ENCODE peak calls at places on chromosomes 7 and 10, in ten cellular contexts. One of them, this sample, is unnamed.

GRCh38 chr10:69327463-69328345 is 49.4 kb downstream of the HK1 start:
- DNase-seq in stimulated activated CD8-positive, alpha-beta memory T cell treated with anti-CD3 and anti-CD28 coated beads, Interleukin-7, amount 100 ng/mL, for 48 hours: no peak
- DNase-seq in GM10248: peak
- DNase-seq in myocyte: peak
- DNase-seq in MM.1S: no peak
- DNase-seq in DMS79: peak
- DNase-seq in activated T-cell treated with anti-CD3 and anti-CD28 coated beads for 48 hours: no peak
- DNase-seq in activated T-helper 2 cell treated with anti-CD3 and anti-CD28 coated beads, Interferon-gamma antibody, Interleukin-2, Interleukin-4, amounts not matched to agents 10 μg/mL and 5 μg/mL and 100 μg/mL, durations not matched to agents 14 hours and 24 hours and 36 hours: peak
- DNase-seq in left colon: peak
- DNase-seq in stimulated activated CD4-positive, alpha-beta T cell treated with anti-CD3 and anti-CD28 coated beads, Interleukin-1b, Interleukin-23, amount 100 ng/mL, for 48 hours: peak
- DNase-seq in this sample: peak

GRCh38 chr7:72098812-72099211 is 313.3 kb downstream of the CALN1 start:
- DNase-seq in left colon: no peak
- DNase-seq in activated T-cell treated with anti-CD3 and anti-CD28 coated beads for 48 hours: no peak
- DNase-seq in myocyte: no peak
- DNase-seq in MM.1S: no peak
- DNase-seq in stimulated activated CD8-positive, alpha-beta memory T cell treated with anti-CD3 and anti-CD28 coated beads, Interleukin-7, amount 100 ng/mL, for 48 hours: no peak
- DNase-seq in DMS79: no peak
- DNase-seq in activated T-helper 2 cell treated with anti-CD3 and anti-CD28 coated beads, Interferon-gamma antibody, Interleukin-2, Interleukin-4, amounts not matched to agents 10 μg/mL and 5 μg/mL and 100 μg/mL, durations not matched to agents 14 hours and 24 hours and 36 hours: no peak
- DNase-seq in GM10248: no peak
- DNase-seq in stimulated activated CD4-positive, alpha-beta T cell treated with anti-CD3 and anti-CD28 coated beads, Interleukin-1b, Interleukin-23, amount 100 ng/mL, for 48 hours: no peak
- DNase-seq in this sample: no peak

GRCh38 chr10:10477859-10478258 is 539.8 kb upstream of the CELF2 start:
- DNase-seq in left colon: no peak
- DNase-seq in myocyte: no peak
- DNase-seq in activated T-helper 2 cell treated with anti-CD3 and anti-CD28 coated beads, Interferon-gamma antibody, Interleukin-2, Interleukin-4, amounts not matched to agents 10 μg/mL and 5 μg/mL and 100 μg/mL, durations not matched to agents 14 hours and 24 hours and 36 hours: no peak
- DNase-seq in stimulated activated CD8-positive, alpha-beta memory T cell treated with anti-CD3 and anti-CD28 coated beads, Interleukin-7, amount 100 ng/mL, for 48 hours: no peak
- DNase-seq in stimulated activated CD4-positive, alpha-beta T cell treated with anti-CD3 and anti-CD28 coated beads, Interleukin-1b, Interleukin-23, amount 100 ng/mL, for 48 hours: no peak
- DNase-seq in GM10248: no peak
- DNase-seq in MM.1S: no peak
- DNase-seq in activated T-cell treated with anti-CD3 and anti-CD28 coated beads for 48 hours: no peak
- DNase-seq in DMS79: no peak
- DNase-seq in this sample: no peak

GRCh38 chr10:112446055-112446854 is 459 bp downstream of the ZDHHC6 start:
- DNase-seq in activated T-helper 2 cell treated with anti-CD3 and anti-CD28 coated beads, Interferon-gamma antibody, Interleukin-2, Interleukin-4, amounts not matched to agents 10 μg/mL and 5 μg/mL and 100 μg/mL, durations not matched to agents 14 hours and 24 hours and 36 hours: no peak
- DNase-seq in stimulated activated CD4-positive, alpha-beta T cell treated with anti-CD3 and anti-CD28 coated beads, Interleukin-1b, Interleukin-23, amount 100 ng/mL, for 48 hours: peak
- DNase-seq in myocyte: peak
- DNase-seq in DMS79: no peak
- DNase-seq in left colon: peak
- DNase-seq in activated T-cell treated with anti-CD3 and anti-CD28 coated beads for 48 hours: no peak
- DNase-seq in stimulated activated CD8-positive, alpha-beta memory T cell treated with anti-CD3 and anti-CD28 coated beads, Interleukin-7, amount 100 ng/mL, for 48 hours: no peak
- DNase-seq in MM.1S: no peak
- DNase-seq in GM10248: no peak
- DNase-seq in this sample: peak

GRCh38 chr7:96093435-96093834 is 228.5 kb downstream of the SLC25A13 start:
- DNase-seq in activated T-helper 2 cell treated with anti-CD3 and anti-CD28 coated beads, Interferon-gamma antibody, Interleukin-2, Interleukin-4, amounts not matched to agents 10 μg/mL and 5 μg/mL and 100 μg/mL, durations not matched to agents 14 hours and 24 hours and 36 hours: no peak
- DNase-seq in stimulated activated CD8-positive, alpha-beta memory T cell treated with anti-CD3 and anti-CD28 coated beads, Interleukin-7, amount 100 ng/mL, for 48 hours: no peak
- DNase-seq in activated T-cell treated with anti-CD3 and anti-CD28 coated beads for 48 hours: no peak
- DNase-seq in GM10248: no peak
- DNase-seq in DMS79: no peak
- DNase-seq in stimulated activated CD4-positive, alpha-beta T cell treated with anti-CD3 and anti-CD28 coated beads, Interleukin-1b, Interleukin-23, amount 100 ng/mL, for 48 hours: no peak
- DNase-seq in left colon: no peak
- DNase-seq in myocyte: peak
- DNase-seq in MM.1S: no peak
- DNase-seq in this sample: no peak

GRCh38 chr10:121325490-121326231 is 272.6 kb downstream of the FGFR2 start:
- DNase-seq in MM.1S: no peak
- DNase-seq in stimulated activated CD4-positive, alpha-beta T cell treated with anti-CD3 and anti-CD28 coated beads, Interleukin-1b, Interleukin-23, amount 100 ng/mL, for 48 hours: no peak
- DNase-seq in stimulated activated CD8-positive, alpha-beta memory T cell treated with anti-CD3 and anti-CD28 coated beads, Interleukin-7, amount 100 ng/mL, for 48 hours: no peak
- DNase-seq in activated T-helper 2 cell treated with anti-CD3 and anti-CD28 coated beads, Interferon-gamma antibody, Interleukin-2, Interleukin-4, amounts not matched to agents 10 μg/mL and 5 μg/mL and 100 μg/mL, durations not matched to agents 14 hours and 24 hours and 36 hours: no peak
- DNase-seq in activated T-cell treated with anti-CD3 and anti-CD28 coated beads for 48 hours: no peak
- DNase-seq in myocyte: no peak
- DNase-seq in DMS79: no peak
- DNase-seq in left colon: no peak
- DNase-seq in GM10248: no peak
- DNase-seq in this sample: no peak

GRCh38 chr7:132121987-132122386 is 454.3 kb downstream of the PLXNA4 start:
- DNase-seq in MM.1S: no peak
- DNase-seq in stimulated activated CD8-positive, alpha-beta memory T cell treated with anti-CD3 and anti-CD28 coated beads, Interleukin-7, amount 100 ng/mL, for 48 hours: no peak
- DNase-seq in myocyte: no peak
- DNase-seq in activated T-helper 2 cell treated with anti-CD3 and anti-CD28 coated beads, Interferon-gamma antibody, Interleukin-2, Interleukin-4, amounts not matched to agents 10 μg/mL and 5 μg/mL and 100 μg/mL, durations not matched to agents 14 hours and 24 hours and 36 hours: no peak
- DNase-seq in activated T-cell treated with anti-CD3 and anti-CD28 coated beads for 48 hours: no peak
- DNase-seq in GM10248: no peak
- DNase-seq in left colon: no peak
- DNase-seq in DMS79: no peak
- DNase-seq in stimulated activated CD4-positive, alpha-beta T cell treated with anti-CD3 and anti-CD28 coated beads, Interleukin-1b, Interleukin-23, amount 100 ng/mL, for 48 hours: no peak
- DNase-seq in this sample: no peak

GRCh38 chr7:156307193-156307592 is 333.4 kb upstream of the RNF32 start:
- DNase-seq in MM.1S: no peak
- DNase-seq in stimulated activated CD8-positive, alpha-beta memory T cell treated with anti-CD3 and anti-CD28 coated beads, Interleukin-7, amount 100 ng/mL, for 48 hours: no peak
- DNase-seq in left colon: no peak
- DNase-seq in GM10248: no peak
- DNase-seq in DMS79: no peak
- DNase-seq in myocyte: no peak
- DNase-seq in activated T-helper 2 cell treated with anti-CD3 and anti-CD28 coated beads, Interferon-gamma antibody, Interleukin-2, Interleukin-4, amounts not matched to agents 10 μg/mL and 5 μg/mL and 100 μg/mL, durations not matched to agents 14 hours and 24 hours and 36 hours: no peak
- DNase-seq in stimulated activated CD4-positive, alpha-beta T cell treated with anti-CD3 and anti-CD28 coated beads, Interleukin-1b, Interleukin-23, amount 100 ng/mL, for 48 hours: no peak
- DNase-seq in activated T-cell treated with anti-CD3 and anti-CD28 coated beads for 48 hours: no peak
- DNase-seq in this sample: no peak

GRCh38 chr10:114925675-114926204 is 12.3 kb upstream of the TRUB1 start:
- DNase-seq in DMS79: no peak
- DNase-seq in stimulated activated CD4-positive, alpha-beta T cell treated with anti-CD3 and anti-CD28 coated beads, Interleukin-1b, Interleukin-23, amount 100 ng/mL, for 48 hours: peak
- DNase-seq in stimulated activated CD8-positive, alpha-beta memory T cell treated with anti-CD3 and anti-CD28 coated beads, Interleukin-7, amount 100 ng/mL, for 48 hours: peak
- DNase-seq in activated T-cell treated with anti-CD3 and anti-CD28 coated beads for 48 hours: peak
- DNase-seq in activated T-helper 2 cell treated with anti-CD3 and anti-CD28 coated beads, Interferon-gamma antibody, Interleukin-2, Interleukin-4, amounts not matched to agents 10 μg/mL and 5 μg/mL and 100 μg/mL, durations not matched to agents 14 hours and 24 hours and 36 hours: peak
- DNase-seq in MM.1S: no peak
- DNase-seq in myocyte: peak
- DNase-seq in GM10248: peak
- DNase-seq in left colon: no peak
- DNase-seq in this sample: no peak

GRCh38 chr7:20440472-20441105 is 109.9 kb downstream of the ITGB8 start:
- DNase-seq in MM.1S: no peak
- DNase-seq in stimulated activated CD4-positive, alpha-beta T cell treated with anti-CD3 and anti-CD28 coated beads, Interleukin-1b, Interleukin-23, amount 100 ng/mL, for 48 hours: no peak
- DNase-seq in GM10248: peak
- DNase-seq in activated T-helper 2 cell treated with anti-CD3 and anti-CD28 coated beads, Interferon-gamma antibody, Interleukin-2, Interleukin-4, amounts not matched to agents 10 μg/mL and 5 μg/mL and 100 μg/mL, durations not matched to agents 14 hours and 24 hours and 36 hours: no peak
- DNase-seq in left colon: peak
- DNase-seq in DMS79: no peak
- DNase-seq in activated T-cell treated with anti-CD3 and anti-CD28 coated beads for 48 hours: peak
- DNase-seq in myocyte: peak
- DNase-seq in stimulated activated CD8-positive, alpha-beta memory T cell treated with anti-CD3 and anti-CD28 coated beads, Interleukin-7, amount 100 ng/mL, for 48 hours: no peak
- DNase-seq in this sample: peak

GRCh38 chr10:103818765-103819374 is 36.5 kb downstream of the SH3PXD2A start:
- DNase-seq in left colon: no peak
- DNase-seq in stimulated activated CD4-positive, alpha-beta T cell treated with anti-CD3 and anti-CD28 coated beads, Interleukin-1b, Interleukin-23, amount 100 ng/mL, for 48 hours: no peak
- DNase-seq in DMS79: no peak
- DNase-seq in GM10248: no peak
- DNase-seq in activated T-helper 2 cell treated with anti-CD3 and anti-CD28 coated beads, Interferon-gamma antibody, Interleukin-2, Interleukin-4, amounts not matched to agents 10 μg/mL and 5 μg/mL and 100 μg/mL, durations not matched to agents 14 hours and 24 hours and 36 hours: no peak
- DNase-seq in stimulated activated CD8-positive, alpha-beta memory T cell treated with anti-CD3 and anti-CD28 coated beads, Interleukin-7, amount 100 ng/mL, for 48 hours: no peak
- DNase-seq in activated T-cell treated with anti-CD3 and anti-CD28 coated beads for 48 hours: no peak
- DNase-seq in myocyte: no peak
- DNase-seq in MM.1S: no peak
- DNase-seq in this sample: no peak

GRCh38 chr10:20536381-20536780 is 360.7 kb downstream of the NEBL start:
- DNase-seq in activated T-helper 2 cell treated with anti-CD3 and anti-CD28 coated beads, Interferon-gamma antibody, Interleukin-2, Interleukin-4, amounts not matched to agents 10 μg/mL and 5 μg/mL and 100 μg/mL, durations not matched to agents 14 hours and 24 hours and 36 hours: no peak
- DNase-seq in stimulated activated CD4-positive, alpha-beta T cell treated with anti-CD3 and anti-CD28 coated beads, Interleukin-1b, Interleukin-23, amount 100 ng/mL, for 48 hours: no peak
- DNase-seq in stimulated activated CD8-positive, alpha-beta memory T cell treated with anti-CD3 and anti-CD28 coated beads, Interleukin-7, amount 100 ng/mL, for 48 hours: no peak
- DNase-seq in left colon: no peak
- DNase-seq in GM10248: no peak
- DNase-seq in myocyte: no peak
- DNase-seq in activated T-cell treated with anti-CD3 and anti-CD28 coated beads for 48 hours: no peak
- DNase-seq in MM.1S: no peak
- DNase-seq in DMS79: no peak
- DNase-seq in this sample: no peak

GRCh38 chr10:131959841-131960240 is 21.9 kb downstream of the BNIP3 start:
- DNase-seq in stimulated activated CD8-positive, alpha-beta memory T cell treated with anti-CD3 and anti-CD28 coated beads, Interleukin-7, amount 100 ng/mL, for 48 hours: no peak
- DNase-seq in DMS79: no peak
- DNase-seq in GM10248: no peak
- DNase-seq in activated T-cell treated with anti-CD3 and anti-CD28 coated beads for 48 hours: no peak
- DNase-seq in MM.1S: no peak
- DNase-seq in stimulated activated CD4-positive, alpha-beta T cell treated with anti-CD3 and anti-CD28 coated beads, Interleukin-1b, Interleukin-23, amount 100 ng/mL, for 48 hours: no peak
- DNase-seq in activated T-helper 2 cell treated with anti-CD3 and anti-CD28 coated beads, Interferon-gamma antibody, Interleukin-2, Interleukin-4, amounts not matched to agents 10 μg/mL and 5 μg/mL and 100 μg/mL, durations not matched to agents 14 hours and 24 hours and 36 hours: no peak
- DNase-seq in left colon: no peak
- DNase-seq in myocyte: no peak
- DNase-seq in this sample: no peak

GRCh38 chr7:101818699-101819071 is 1.3 kb downstream of the CUX1 start:
- DNase-seq in DMS79: no peak
- DNase-seq in activated T-helper 2 cell treated with anti-CD3 and anti-CD28 coated beads, Interferon-gamma antibody, Interleukin-2, Interleukin-4, amounts not matched to agents 10 μg/mL and 5 μg/mL and 100 μg/mL, durations not matched to agents 14 hours and 24 hours and 36 hours: no peak
- DNase-seq in left colon: no peak
- DNase-seq in MM.1S: no peak
- DNase-seq in myocyte: no peak
- DNase-seq in GM10248: no peak
- DNase-seq in stimulated activated CD4-positive, alpha-beta T cell treated with anti-CD3 and anti-CD28 coated beads, Interleukin-1b, Interleukin-23, amount 100 ng/mL, for 48 hours: no peak
- DNase-seq in stimulated activated CD8-positive, alpha-beta memory T cell treated with anti-CD3 and anti-CD28 coated beads, Interleukin-7, amount 100 ng/mL, for 48 hours: no peak
- DNase-seq in activated T-cell treated with anti-CD3 and anti-CD28 coated beads for 48 hours: no peak
- DNase-seq in this sample: no peak

GRCh38 chr7:1938788-1939433 is 268.8 kb downstream of the ELFN1 start:
- DNase-seq in stimulated activated CD4-positive, alpha-beta T cell treated with anti-CD3 and anti-CD28 coated beads, Interleukin-1b, Interleukin-23, amount 100 ng/mL, for 48 hours: no peak
- DNase-seq in DMS79: no peak
- DNase-seq in activated T-cell treated with anti-CD3 and anti-CD28 coated beads for 48 hours: no peak
- DNase-seq in activated T-helper 2 cell treated with anti-CD3 and anti-CD28 coated beads, Interferon-gamma antibody, Interleukin-2, Interleukin-4, amounts not matched to agents 10 μg/mL and 5 μg/mL and 100 μg/mL, durations not matched to agents 14 hours and 24 hours and 36 hours: no peak
- DNase-seq in stimulated activated CD8-positive, alpha-beta memory T cell treated with anti-CD3 and anti-CD28 coated beads, Interleukin-7, amount 100 ng/mL, for 48 hours: no peak
- DNase-seq in GM10248: no peak
- DNase-seq in left colon: no peak
- DNase-seq in MM.1S: no peak
- DNase-seq in myocyte: no peak
- DNase-seq in this sample: no peak

GRCh38 chr7:131557521-131558385 is 1.3 kb upstream of the PODXL start:
- DNase-seq in activated T-helper 2 cell treated with anti-CD3 and anti-CD28 coated beads, Interferon-gamma antibody, Interleukin-2, Interleukin-4, amounts not matched to agents 10 μg/mL and 5 μg/mL and 100 μg/mL, durations not matched to agents 14 hours and 24 hours and 36 hours: no peak
- DNase-seq in DMS79: no peak
- DNase-seq in myocyte: no peak
- DNase-seq in MM.1S: no peak
- DNase-seq in stimulated activated CD4-positive, alpha-beta T cell treated with anti-CD3 and anti-CD28 coated beads, Interleukin-1b, Interleukin-23, amount 100 ng/mL, for 48 hours: no peak
- DNase-seq in left colon: peak
- DNase-seq in stimulated activated CD8-positive, alpha-beta memory T cell treated with anti-CD3 and anti-CD28 coated beads, Interleukin-7, amount 100 ng/mL, for 48 hours: no peak
- DNase-seq in GM10248: no peak
- DNase-seq in activated T-cell treated with anti-CD3 and anti-CD28 coated beads for 48 hours: no peak
- DNase-seq in this sample: no peak

GRCh38 chr10:74234569-74234968 is 83.5 kb downstream of the ADK start:
- DNase-seq in activated T-helper 2 cell treated with anti-CD3 and anti-CD28 coated beads, Interferon-gamma antibody, Interleukin-2, Interleukin-4, amounts not matched to agents 10 μg/mL and 5 μg/mL and 100 μg/mL, durations not matched to agents 14 hours and 24 hours and 36 hours: no peak
- DNase-seq in left colon: no peak
- DNase-seq in myocyte: peak
- DNase-seq in DMS79: no peak
- DNase-seq in GM10248: no peak
- DNase-seq in stimulated activated CD8-positive, alpha-beta memory T cell treated with anti-CD3 and anti-CD28 coated beads, Interleukin-7, amount 100 ng/mL, for 48 hours: no peak
- DNase-seq in MM.1S: no peak
- DNase-seq in activated T-cell treated with anti-CD3 and anti-CD28 coated beads for 48 hours: no peak
- DNase-seq in stimulated activated CD4-positive, alpha-beta T cell treated with anti-CD3 and anti-CD28 coated beads, Interleukin-1b, Interleukin-23, amount 100 ng/mL, for 48 hours: no peak
- DNase-seq in this sample: no peak

GRCh38 chr10:21406595-21407218 is 118.8 kb downstream of the SKIDA1 start:
- DNase-seq in MM.1S: no peak
- DNase-seq in stimulated activated CD4-positive, alpha-beta T cell treated with anti-CD3 and anti-CD28 coated beads, Interleukin-1b, Interleukin-23, amount 100 ng/mL, for 48 hours: no peak
- DNase-seq in DMS79: no peak
- DNase-seq in left colon: no peak
- DNase-seq in activated T-cell treated with anti-CD3 and anti-CD28 coated beads for 48 hours: no peak
- DNase-seq in stimulated activated CD8-positive, alpha-beta memory T cell treated with anti-CD3 and anti-CD28 coated beads, Interleukin-7, amount 100 ng/mL, for 48 hours: no peak
- DNase-seq in GM10248: no peak
- DNase-seq in activated T-helper 2 cell treated with anti-CD3 and anti-CD28 coated beads, Interferon-gamma antibody, Interleukin-2, Interleukin-4, amounts not matched to agents 10 μg/mL and 5 μg/mL and 100 μg/mL, durations not matched to agents 14 hours and 24 hours and 36 hours: no peak
- DNase-seq in myocyte: no peak
- DNase-seq in this sample: no peak

GRCh38 chr7:359226-359775 is 69.3 kb downstream of the FOXL3 start:
- DNase-seq in activated T-cell treated with anti-CD3 and anti-CD28 coated beads for 48 hours: no peak
- DNase-seq in GM10248: no peak
- DNase-seq in stimulated activated CD8-positive, alpha-beta memory T cell treated with anti-CD3 and anti-CD28 coated beads, Interleukin-7, amount 100 ng/mL, for 48 hours: no peak
- DNase-seq in left colon: no peak
- DNase-seq in DMS79: no peak
- DNase-seq in activated T-helper 2 cell treated with anti-CD3 and anti-CD28 coated beads, Interferon-gamma antibody, Interleukin-2, Interleukin-4, amounts not matched to agents 10 μg/mL and 5 μg/mL and 100 μg/mL, durations not matched to agents 14 hours and 24 hours and 36 hours: no peak
- DNase-seq in MM.1S: no peak
- DNase-seq in stimulated activated CD4-positive, alpha-beta T cell treated with anti-CD3 and anti-CD28 coated beads, Interleukin-1b, Interleukin-23, amount 100 ng/mL, for 48 hours: no peak
- DNase-seq in myocyte: no peak
- DNase-seq in this sample: no peak

GRCh38 chr10:112639291-112639690 is 192.3 kb downstream of the VTI1A start:
- DNase-seq in stimulated activated CD8-positive, alpha-beta memory T cell treated with anti-CD3 and anti-CD28 coated beads, Interleukin-7, amount 100 ng/mL, for 48 hours: no peak
- DNase-seq in MM.1S: no peak
- DNase-seq in DMS79: no peak
- DNase-seq in myocyte: no peak
- DNase-seq in stimulated activated CD4-positive, alpha-beta T cell treated with anti-CD3 and anti-CD28 coated beads, Interleukin-1b, Interleukin-23, amount 100 ng/mL, for 48 hours: no peak
- DNase-seq in activated T-cell treated with anti-CD3 and anti-CD28 coated beads for 48 hours: no peak
- DNase-seq in left colon: no peak
- DNase-seq in activated T-helper 2 cell treated with anti-CD3 and anti-CD28 coated beads, Interferon-gamma antibody, Interleukin-2, Interleukin-4, amounts not matched to agents 10 μg/mL and 5 μg/mL and 100 μg/mL, durations not matched to agents 14 hours and 24 hours and 36 hours: no peak
- DNase-seq in GM10248: no peak
- DNase-seq in this sample: no peak

GRCh38 chr10:11609492-11610093 is 1.9 kb downstream of the USP6NL start:
- DNase-seq in stimulated activated CD8-positive, alpha-beta memory T cell treated with anti-CD3 and anti-CD28 coated beads, Interleukin-7, amount 100 ng/mL, for 48 hours: no peak
- DNase-seq in MM.1S: no peak
- DNase-seq in GM10248: no peak
- DNase-seq in myocyte: no peak
- DNase-seq in DMS79: no peak
- DNase-seq in activated T-cell treated with anti-CD3 and anti-CD28 coated beads for 48 hours: no peak
- DNase-seq in activated T-helper 2 cell treated with anti-CD3 and anti-CD28 coated beads, Interferon-gamma antibody, Interleukin-2, Interleukin-4, amounts not matched to agents 10 μg/mL and 5 μg/mL and 100 μg/mL, durations not matched to agents 14 hours and 24 hours and 36 hours: no peak
- DNase-seq in stimulated activated CD4-positive, alpha-beta T cell treated with anti-CD3 and anti-CD28 coated beads, Interleukin-1b, Interleukin-23, amount 100 ng/mL, for 48 hours: no peak
- DNase-seq in left colon: no peak
- DNase-seq in this sample: no peak

GRCh38 chr10:16986406-16987128 is 143.0 kb downstream of the CUBN start:
- DNase-seq in stimulated activated CD8-positive, alpha-beta memory T cell treated with anti-CD3 and anti-CD28 coated beads, Interleukin-7, amount 100 ng/mL, for 48 hours: no peak
- DNase-seq in activated T-cell treated with anti-CD3 and anti-CD28 coated beads for 48 hours: no peak
- DNase-seq in stimulated activated CD4-positive, alpha-beta T cell treated with anti-CD3 and anti-CD28 coated beads, Interleukin-1b, Interleukin-23, amount 100 ng/mL, for 48 hours: no peak
- DNase-seq in activated T-helper 2 cell treated with anti-CD3 and anti-CD28 coated beads, Interferon-gamma antibody, Interleukin-2, Interleukin-4, amounts not matched to agents 10 μg/mL and 5 μg/mL and 100 μg/mL, durations not matched to agents 14 hours and 24 hours and 36 hours: no peak
- DNase-seq in myocyte: peak
- DNase-seq in GM10248: no peak
- DNase-seq in DMS79: no peak
- DNase-seq in left colon: no peak
- DNase-seq in MM.1S: no peak
- DNase-seq in this sample: no peak

GRCh38 chr7:143002106-143002505 is 24.8 kb downstream of the OR9A2 start:
- DNase-seq in MM.1S: peak
- DNase-seq in left colon: no peak
- DNase-seq in activated T-cell treated with anti-CD3 and anti-CD28 coated beads for 48 hours: no peak
- DNase-seq in stimulated activated CD8-positive, alpha-beta memory T cell treated with anti-CD3 and anti-CD28 coated beads, Interleukin-7, amount 100 ng/mL, for 48 hours: no peak
- DNase-seq in activated T-helper 2 cell treated with anti-CD3 and anti-CD28 coated beads, Interferon-gamma antibody, Interleukin-2, Interleukin-4, amounts not matched to agents 10 μg/mL and 5 μg/mL and 100 μg/mL, durations not matched to agents 14 hours and 24 hours and 36 hours: no peak
- DNase-seq in myocyte: peak
- DNase-seq in stimulated activated CD4-positive, alpha-beta T cell treated with anti-CD3 and anti-CD28 coated beads, Interleukin-1b, Interleukin-23, amount 100 ng/mL, for 48 hours: no peak
- DNase-seq in GM10248: no peak
- DNase-seq in DMS79: no peak
- DNase-seq in this sample: no peak

GRCh38 chr7:29915481-29916215 is 74.0 kb downstream of the SCRN1 start:
- DNase-seq in stimulated activated CD4-positive, alpha-beta T cell treated with anti-CD3 and anti-CD28 coated beads, Interleukin-1b, Interleukin-23, amount 100 ng/mL, for 48 hours: no peak
- DNase-seq in stimulated activated CD8-positive, alpha-beta memory T cell treated with anti-CD3 and anti-CD28 coated beads, Interleukin-7, amount 100 ng/mL, for 48 hours: no peak
- DNase-seq in GM10248: no peak
- DNase-seq in myocyte: peak
- DNase-seq in activated T-cell treated with anti-CD3 and anti-CD28 coated beads for 48 hours: no peak
- DNase-seq in activated T-helper 2 cell treated with anti-CD3 and anti-CD28 coated beads, Interferon-gamma antibody, Interleukin-2, Interleukin-4, amounts not matched to agents 10 μg/mL and 5 μg/mL and 100 μg/mL, durations not matched to agents 14 hours and 24 hours and 36 hours: no peak
- DNase-seq in MM.1S: no peak
- DNase-seq in DMS79: no peak
- DNase-seq in left colon: no peak
- DNase-seq in this sample: no peak

GRCh38 chr10:88791924-88792323 is 10.6 kb upstream of the LIPM start:
- DNase-seq in left colon: peak
- DNase-seq in DMS79: no peak
- DNase-seq in MM.1S: peak
- DNase-seq in activated T-helper 2 cell treated with anti-CD3 and anti-CD28 coated beads, Interferon-gamma antibody, Interleukin-2, Interleukin-4, amounts not matched to agents 10 μg/mL and 5 μg/mL and 100 μg/mL, durations not matched to agents 14 hours and 24 hours and 36 hours: no peak
- DNase-seq in activated T-cell treated with anti-CD3 and anti-CD28 coated beads for 48 hours: no peak
- DNase-seq in stimulated activated CD8-positive, alpha-beta memory T cell treated with anti-CD3 and anti-CD28 coated beads, Interleukin-7, amount 100 ng/mL, for 48 hours: no peak
- DNase-seq in myocyte: peak
- DNase-seq in stimulated activated CD4-positive, alpha-beta T cell treated with anti-CD3 and anti-CD28 coated beads, Interleukin-1b, Interleukin-23, amount 100 ng/mL, for 48 hours: no peak
- DNase-seq in GM10248: peak
- DNase-seq in this sample: no peak

GRCh38 chr10:49751216-49751615 is 10.9 kb downstream of the OGDHL start:
- DNase-seq in stimulated activated CD4-positive, alpha-beta T cell treated with anti-CD3 and anti-CD28 coated beads, Interleukin-1b, Interleukin-23, amount 100 ng/mL, for 48 hours: no peak
- DNase-seq in left colon: no peak
- DNase-seq in stimulated activated CD8-positive, alpha-beta memory T cell treated with anti-CD3 and anti-CD28 coated beads, Interleukin-7, amount 100 ng/mL, for 48 hours: no peak
- DNase-seq in myocyte: no peak
- DNase-seq in DMS79: no peak
- DNase-seq in MM.1S: no peak
- DNase-seq in GM10248: no peak
- DNase-seq in activated T-helper 2 cell treated with anti-CD3 and anti-CD28 coated beads, Interferon-gamma antibody, Interleukin-2, Interleukin-4, amounts not matched to agents 10 μg/mL and 5 μg/mL and 100 μg/mL, durations not matched to agents 14 hours and 24 hours and 36 hours: no peak
- DNase-seq in activated T-cell treated with anti-CD3 and anti-CD28 coated beads for 48 hours: no peak
- DNase-seq in this sample: no peak

GRCh38 chr10:58107506-58107905 is 160.2 kb downstream of the IPMK start:
- DNase-seq in stimulated activated CD4-positive, alpha-beta T cell treated with anti-CD3 and anti-CD28 coated beads, Interleukin-1b, Interleukin-23, amount 100 ng/mL, for 48 hours: no peak
- DNase-seq in MM.1S: no peak
- DNase-seq in activated T-cell treated with anti-CD3 and anti-CD28 coated beads for 48 hours: no peak
- DNase-seq in DMS79: no peak
- DNase-seq in activated T-helper 2 cell treated with anti-CD3 and anti-CD28 coated beads, Interferon-gamma antibody, Interleukin-2, Interleukin-4, amounts not matched to agents 10 μg/mL and 5 μg/mL and 100 μg/mL, durations not matched to agents 14 hours and 24 hours and 36 hours: no peak
- DNase-seq in stimulated activated CD8-positive, alpha-beta memory T cell treated with anti-CD3 and anti-CD28 coated beads, Interleukin-7, amount 100 ng/mL, for 48 hours: no peak
- DNase-seq in left colon: no peak
- DNase-seq in myocyte: peak
- DNase-seq in GM10248: no peak
- DNase-seq in this sample: no peak

This sample was measured in germinal center.